ENCODE peak calls at places on chromosomes 6 and 20, in four cellular contexts. K, W, V and Z are unnamed samples.

GRCh38 chr6:120735641-120736040 is 598.6 kb downstream of the TBC1D32 start:
- DNase-seq in K (no peak), W (no peak), V (no peak), Z (no peak)

GRCh38 chr6:36627801-36628246 is 33.7 kb downstream of the SRSF3 start:
- DNase-seq in K (no peak), W (no peak), V (no peak), Z (no peak)

GRCh38 chr20:25204550-25205276 is 9.2 kb downstream of the ENTPD6 start:
- DNase-seq in K (no peak), W (no peak), V (no peak), Z (no peak)

GRCh38 chr6:80348263-80348662 is 241.8 kb downstream of the BCKDHB start:
- DNase-seq in K (no peak), W (no peak), V (no peak), Z (no peak)

GRCh38 chr20:41654884-41655283 is 36.7 kb upstream of the CHD6 start:
- DNase-seq in K (no peak), W (no peak), V (no peak), Z (no peak)

GRCh38 chr6:118893095-118893881 is 664 bp upstream of the ASF1A start:
- DNase-seq in K (no peak), W (peak), V (no peak), Z (no peak)

GRCh38 chr6:163383912-163384311 is 30.6 kb upstream of the QKI start:
- DNase-seq in K (no peak), W (no peak), V (peak), Z (no peak)

GRCh38 chr6:170434821-170435155 is 118.3 kb downstream of the PSMB1 start:
- DNase-seq in K (no peak), W (no peak), V (no peak), Z (no peak)

GRCh38 chr6:160831751-160832150 is 129.7 kb downstream of the PLG start:
- DNase-seq in K (no peak), W (no peak), V (no peak), Z (no peak)

GRCh38 chr6:33191383-33192104 is 723 bp downstream of the COL11A2 start:
- DNase-seq in K (no peak), W (no peak), V (no peak), Z (no peak)

GRCh38 chr20:53857723-53858236 is 212.6 kb downstream of the BCAS1 start:
- DNase-seq in K (no peak), W (no peak), V (no peak), Z (no peak)

GRCh38 chr6:80366721-80367120 is 260.2 kb downstream of the BCKDHB start:
- DNase-seq in K (no peak), W (no peak), V (no peak), Z (no peak)

GRCh38 chr20:4905612-4906011 is 95.7 kb downstream of the SLC23A2 start:
- DNase-seq in K (no peak), W (no peak), V (no peak), Z (no peak)

GRCh38 chr20:44590980-44591778 is 8.8 kb downstream of the PKIG start:
- DNase-seq in K (no peak), W (no peak), V (no peak), Z (no peak)

GRCh38 chr20:17298169-17298568 is 71.3 kb downstream of the PCSK2 start:
- DNase-seq in K (no peak), W (no peak), V (no peak), Z (no peak)

GRCh38 chr6:35973670-35974222 is 50.7 kb downstream of the SLC26A8 start:
- DNase-seq in K (peak), W (peak), V (no peak), Z (no peak)

GRCh38 chr6:38503940-38504682 is 135.6 kb downstream of the BTBD9 start:
- DNase-seq in K (no peak), W (no peak), V (no peak), Z (no peak)

GRCh38 chr20:49181265-49181877 is 6.8 kb downstream of the STAU1 start:
- DNase-seq in K (no peak), W (no peak), V (no peak), Z (no peak)

GRCh38 chr6:111030008-111031006 is 48.5 kb downstream of the RPF2 start:
- DNase-seq in K (no peak), W (no peak), V (no peak), Z (no peak)

GRCh38 chr6:118581489-118581959 is 33.4 kb downstream of the PLN start:
- DNase-seq in K (no peak), W (peak), V (no peak), Z (no peak)

GRCh38 chr6:120198033-120198432 is 848.5 kb upstream of the MAN1A1 start:
- DNase-seq in K (no peak), W (no peak), V (no peak), Z (no peak)

GRCh38 chr6:160137130-160137988 is 15.7 kb downstream of the SLC22A1 start:
- DNase-seq in K (no peak), W (no peak), V (no peak), Z (peak)

GRCh38 chr6:150293423-150294280 is 75.2 kb upstream of the IYD start:
- DNase-seq in K (no peak), W (no peak), V (peak), Z (no peak)

GRCh38 chr6:117272886-117273285 is 7.5 kb downstream of the VGLL2 start:
- DNase-seq in K (no peak), W (no peak), V (no peak), Z (no peak)

GRCh38 chr20:32165836-32166545 is 41.6 kb downstream of the PLAGL2 start:
- DNase-seq in K (no peak), W (no peak), V (no peak), Z (no peak)

GRCh38 chr6:132830236-132830799 is 15.9 kb downstream of the RPS12 start:
- DNase-seq in K (no peak), W (no peak), V (no peak), Z (no peak)

GRCh38 chr6:33147807-33148666 is 44.2 kb downstream of the COL11A2 start:
- DNase-seq in K (no peak), W (no peak), V (peak), Z (no peak)

GRCh38 chr6:71489736-71490135 is 201.1 kb downstream of the OGFRL1 start:
- DNase-seq in K (no peak), W (no peak), V (peak), Z (no peak)

GRCh38 chr6:134363323-134364039 is 45.6 kb upstream of the SGK1 start:
- DNase-seq in K (no peak), W (no peak), V (peak), Z (no peak)

GRCh38 chr6:34791164-34791841 is 580 bp upstream of the BLTP3A start:
- DNase-seq in K (no peak), W (peak), V (peak), Z (peak)

GRCh38 chr6:139027620-139028182 is 844 bp upstream of the ABRACL start:
- DNase-seq in K (peak), W (no peak), V (no peak), Z (peak)

GRCh38 chr20:47156431-47156841 is 200.1 kb downstream of the ZMYND8 start:
- DNase-seq in K (no peak), W (no peak), V (no peak), Z (no peak)

GRCh38 chr6:17995414-17995813 is 8.0 kb upstream of the KIF13A start:
- DNase-seq in K (no peak), W (no peak), V (no peak), Z (no peak)

GRCh38 chr6:136538836-136539235 is 11.4 kb downstream of the MAP7 start:
- DNase-seq in K (no peak), W (no peak), V (no peak), Z (no peak)

GRCh38 chr6:47134476-47135189 is 92.5 kb upstream of the ADGRF1 start:
- DNase-seq in K (no peak), W (peak), V (peak), Z (no peak)

GRCh38 chr6:142627474-142627873 is 317.5 kb downstream of the HIVEP2 start:
- DNase-seq in K (no peak), W (no peak), V (no peak), Z (no peak)

GRCh38 chr6:142637624-142638023 is 307.4 kb downstream of the HIVEP2 start:
- DNase-seq in K (no peak), W (no peak), V (no peak), Z (no peak)

GRCh38 chr6:142633317-142633716 is 311.7 kb downstream of the HIVEP2 start:
- DNase-seq in K (no peak), W (no peak), V (no peak), Z (no peak)

GRCh38 chr6:142635130-142635529 is 309.8 kb downstream of the HIVEP2 start:
- DNase-seq in K (no peak), W (no peak), V (no peak), Z (no peak)

GRCh38 chr6:142631517-142632385 is 313.2 kb downstream of the HIVEP2 start:
- DNase-seq in K (no peak), W (no peak), V (no peak), Z (no peak)
- TF ChIP-seq EGR1 in K (no peak), W (no peak), V (no peak), Z (no peak)

DNA sequence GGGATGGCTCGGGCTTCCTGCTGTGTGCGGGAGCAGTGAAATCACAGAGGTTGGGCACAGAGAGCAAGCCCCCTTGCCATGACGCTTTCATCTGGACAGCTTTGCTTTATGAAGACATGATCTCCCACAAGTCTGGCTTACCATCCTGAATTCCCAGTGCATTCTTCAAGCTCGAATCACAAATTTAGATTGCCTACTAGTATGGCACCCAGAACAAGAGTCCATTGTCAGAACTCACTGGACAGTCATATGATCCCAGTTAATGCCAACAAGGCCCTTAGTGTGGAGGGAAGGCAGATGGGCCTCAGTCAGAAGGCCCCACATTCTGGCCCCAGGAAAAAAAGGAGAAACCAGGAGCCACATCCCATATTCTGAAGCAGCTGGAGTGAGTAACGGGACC is 147.3 kb upstream of the FOXQ1 start:
- DNase-seq in K (no peak), W (no peak), V (no peak), Z (no peak)
- TF ChIP-seq EGR1 in K (no peak), W (no peak), V (no peak), Z (no peak)

GRCh38 chr6:105045546-105045945 is 88.6 kb downstream of the LIN28B start:
- DNase-seq in K (no peak), W (no peak), V (no peak), Z (no peak)

GRCh38 chr6:105043979-105044378 is 87.1 kb downstream of the LIN28B start:
- DNase-seq in K (no peak), W (no peak), V (no peak), Z (no peak)

GRCh38 chr6:105042648-105043047 is 85.7 kb downstream of the LIN28B start:
- DNase-seq in K (no peak), W (no peak), V (no peak), Z (no peak)

GRCh38 chr6:105038259-105038658 is 81.4 kb downstream of the LIN28B start:
- DNase-seq in K (no peak), W (no peak), V (no peak), Z (no peak)

DNA sequence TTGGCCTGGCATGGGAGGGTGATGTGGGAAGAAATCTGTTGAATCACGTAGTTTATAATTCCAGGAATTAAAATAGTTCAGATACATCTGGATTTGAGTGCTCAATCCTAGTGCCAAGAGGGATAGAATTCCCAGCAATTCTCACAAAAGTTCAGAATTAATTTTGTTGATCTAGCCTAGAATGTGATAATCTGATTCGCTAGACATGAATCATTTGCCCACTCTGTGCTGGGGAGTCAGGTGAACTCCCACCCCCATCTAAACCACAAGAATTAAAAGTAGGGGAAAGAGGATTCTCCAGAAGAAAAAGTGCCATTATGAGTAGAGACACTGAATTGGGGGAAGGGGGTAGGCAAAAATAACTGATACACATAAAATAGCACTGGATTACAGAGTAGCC is 85.0 kb downstream of the LIN28B start:
- DNase-seq in K (no peak), W (no peak), V (no peak), Z (no peak)
- TF ChIP-seq EGR1 in K (no peak), W (no peak), V (no peak), Z (no peak)

GRCh38 chr20:8755340-8756118 is 313.4 kb upstream of the PLCB4 start:
- DNase-seq in K (no peak), W (no peak), V (no peak), Z (no peak)

GRCh38 chr20:8757146-8757545 is 311.7 kb upstream of the PLCB4 start:
- DNase-seq in K (no peak), W (no peak), V (no peak), Z (no peak)

DNA sequence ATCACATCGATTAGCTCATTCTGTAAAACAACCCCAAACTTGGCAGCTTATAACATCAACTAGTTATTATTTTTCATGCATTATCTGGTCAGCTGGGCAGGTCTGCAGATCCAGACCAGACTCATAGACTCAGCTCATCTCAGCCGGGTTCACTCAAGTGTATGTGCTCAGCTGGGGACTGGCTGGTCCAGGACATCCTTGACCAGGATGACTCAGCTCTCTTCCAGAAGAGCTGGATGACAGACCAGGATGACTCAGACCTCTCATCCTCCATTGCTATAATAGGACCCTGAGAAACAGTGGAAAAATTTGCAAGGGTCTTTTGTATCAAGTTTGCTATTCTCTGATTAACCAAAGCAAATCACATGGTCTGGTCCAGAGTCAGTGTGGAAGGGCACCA is 312.5 kb upstream of the PLCB4 start:
- DNase-seq in K (no peak), W (no peak), V (peak), Z (no peak)
- TF ChIP-seq EGR1 in K (no peak), W (no peak), V (no peak), Z (no peak)

GRCh38 chr6:21005816-21006553 is 471.7 kb downstream of the CDKAL1 start:
- DNase-seq in K (peak), W (no peak), V (peak), Z (no peak)
- TF ChIP-seq EGR1 in K (no peak), W (no peak), V (no peak), Z (no peak)

DNA sequence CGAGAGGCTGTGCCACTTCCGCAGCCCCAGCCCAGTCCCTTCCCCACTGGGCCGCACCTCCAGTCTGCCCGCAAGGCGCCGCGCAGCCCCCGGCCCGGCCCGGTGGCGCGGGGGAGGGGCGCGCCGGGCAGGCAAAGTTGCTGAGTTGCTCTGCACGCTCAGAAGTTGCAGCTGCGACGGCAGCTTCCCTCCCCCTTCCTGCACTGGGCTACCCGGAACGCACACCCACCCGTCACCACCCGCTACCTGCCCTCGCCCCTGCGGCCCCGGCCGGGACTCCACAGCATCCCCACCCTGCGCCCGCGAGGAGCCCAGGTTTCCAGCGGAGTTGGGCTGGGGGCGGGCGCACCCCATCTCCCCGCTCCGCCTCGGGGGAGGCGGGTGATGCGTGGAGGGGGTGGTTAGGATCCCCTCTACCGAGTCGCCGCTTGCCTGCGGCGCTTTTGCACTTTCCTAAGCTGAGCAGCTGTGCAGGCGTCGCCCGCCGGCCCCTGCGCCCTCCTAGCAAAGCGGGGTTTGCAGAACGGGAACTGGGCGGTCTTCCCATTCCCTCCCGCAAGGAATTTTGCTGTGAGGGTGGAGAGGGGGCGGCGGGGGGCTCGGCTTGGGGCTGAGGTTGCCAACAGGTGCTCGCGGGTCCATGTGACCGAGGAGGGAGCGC is 55.9 kb upstream of the RREB1 start:
- DNase-seq in K (no peak), W (no peak), V (no peak), Z (no peak)
- TF ChIP-seq EGR1 in K (peak), W (no peak), V (no peak), Z (no peak)

GRCh38 chr20:60693513-60694133 is 558.4 kb upstream of the CDH4 start:
- DNase-seq in K (no peak), W (no peak), V (no peak), Z (no peak)

GRCh38 chr20:60691966-60692615 is 560.0 kb upstream of the CDH4 start:
- DNase-seq in K (no peak), W (no peak), V (no peak), Z (no peak)

GRCh38 chr20:60697252-60697651 is 554.8 kb upstream of the CDH4 start:
- DNase-seq in K (no peak), W (no peak), V (no peak), Z (no peak)

GRCh38 chr20:60694763-60695162 is 557.3 kb upstream of the CDH4 start:
- DNase-seq in K (no peak), W (no peak), V (no peak), Z (no peak)

GRCh38 chr20:60695223-60695622 is 556.8 kb upstream of the CDH4 start:
- DNase-seq in K (no peak), W (no peak), V (no peak), Z (no peak)
- TF ChIP-seq EGR1 in K (no peak), W (no peak), V (no peak), Z (no peak)

GRCh38 chr6:4804095-4804494 is 27.9 kb downstream of the CDYL start:
- DNase-seq in K (no peak), W (no peak), V (no peak), Z (no peak)
- TF ChIP-seq EGR1 in K (no peak), W (no peak), V (no peak), Z (no peak)

GRCh38 chr20:45828589-45828988 is 1.5 kb upstream of the TNNC2 start:
- DNase-seq in K (no peak), W (no peak), V (no peak), Z (no peak)

GRCh38 chr20:45823949-45824835 is 2.9 kb downstream of the TNNC2 start:
- DNase-seq in K (no peak), W (no peak), V (no peak), Z (peak)

GRCh38 chr20:45827030-45827652 is at the start of gene TNNC2:
- DNase-seq in K (no peak), W (no peak), V (no peak), Z (no peak)

GRCh38 chr20:45827712-45828111 is 600 bp upstream of the TNNC2 start:
- DNase-seq in K (no peak), W (no peak), V (no peak), Z (no peak)

GRCh38 chr20:45826381-45827019 is 612 bp downstream of the TNNC2 start:
- DNase-seq in K (no peak), W (peak), V (no peak), Z (no peak)
- TF ChIP-seq EGR1 in K (no peak), W (no peak), V (no peak), Z (no peak)

DNA sequence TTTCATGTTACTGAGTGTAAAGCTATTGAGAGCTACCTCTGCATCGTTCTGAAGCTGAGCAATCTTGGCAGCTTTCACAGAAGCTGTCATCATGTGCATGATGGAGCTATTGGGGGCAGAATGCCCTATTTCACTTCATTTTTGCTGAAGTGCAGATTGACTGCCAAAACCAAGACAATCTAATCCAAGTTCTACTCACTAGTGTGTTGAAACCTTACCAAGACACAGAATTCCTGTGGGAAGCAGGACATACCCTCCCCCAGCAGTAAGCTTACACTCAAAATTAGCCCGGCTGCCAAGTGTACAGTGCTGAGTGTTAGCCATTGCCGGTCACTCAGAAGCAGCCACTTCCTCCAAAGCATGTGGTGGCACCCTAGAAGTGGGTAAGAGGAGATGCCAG is 177.3 kb upstream of the TENT5A start:
- DNase-seq in K (no peak), W (no peak), V (no peak), Z (no peak)
- TF ChIP-seq EGR1 in K (no peak), W (no peak), V (no peak), Z (no peak)